ENCODE peak calls at places on chromosomes 6 and 20, in five cellular contexts. N is stimulated activated CD4-positive, alpha-beta T cell treated with anti-CD3 and anti-CD28 coated beads, Interleukin-1b, Interleukin-23, amount 100 ng/mL, for 24 hours; V is fibroblast of lung; U is mesendoderm; M is retinal pigment epithelial cell. T is an unnamed sample.

GRCh38 chr20:31707994-31708744 is 14.5 kb downstream of the BCL2L1 start:
- DNase-seq in N (no peak), V (no peak), U (no peak), M (no peak), T (no peak)

GRCh38 chr6:42564496-42564890 is 664 bp downstream of the UBR2 start:
- DNase-seq in N (no peak), V (no peak), U (no peak), M (no peak), T (no peak)

GRCh38 chr20:34190679-34191090 is 50.5 kb upstream of the ASIP start:
- DNase-seq in N (peak; percentile 8), V (peak; percentile 79), U (peak; percentile 92), M (peak; percentile 29), T (peak; percentile 76)

GRCh38 chr6:112349915-112350314 is 2.8 kb downstream of the RFPL4B start:
- DNase-seq in N (no peak), V (no peak), U (no peak), M (no peak), T (no peak)

GRCh38 chr20:20454850-20455627 is 87.1 kb downstream of the INSM1 start:
- DNase-seq in N (no peak), V (no peak), U (no peak), M (no peak), T (no peak)

GRCh38 chr6:128494440-128494839 is 26.0 kb downstream of the PTPRK start:
- DNase-seq in N (no peak), V (no peak), U (peak; percentile 49), M (no peak), T (peak; percentile 71)

GRCh38 chr6:3258720-3259490 is at the start of gene PSMG4:
- DNase-seq in N (peak; percentile 98), V (peak; percentile 84), U (peak; percentile 93), M (peak; percentile 44), T (peak; percentile 88)

GRCh38 chr20:50267041-50267865 is 76.6 kb downstream of the CEBPB start:
- DNase-seq in N (no peak), V (peak; percentile 57), U (no peak), M (no peak), T (no peak)

GRCh38 chr20:49750611-49751396 is 37.1 kb upstream of the B4GALT5 start:
- DNase-seq in N (no peak), V (no peak), U (no peak), M (no peak), T (no peak)

GRCh38 chr6:157323114-157323923 is at the start of gene TMEM242:
- DNase-seq in N (peak; percentile 82), V (peak; percentile 95), U (peak; percentile 97), M (peak; percentile 80), T (peak; percentile 88)

GRCh38 chr20:48676795-48677447 is 150.9 kb downstream of the PREX1 start:
- DNase-seq in N (no peak), V (no peak), U (no peak), M (no peak), T (no peak)

GRCh38 chr20:25039697-25040437 is 18.1 kb downstream of the ACSS1 start:
- DNase-seq in N (no peak), V (peak; percentile 72), U (no peak), M (no peak), T (peak; percentile 88)

GRCh38 chr6:144064831-144065668 is 30.3 kb downstream of the SF3B5 start:
- DNase-seq in N (no peak), V (peak; percentile 1), U (no peak), M (no peak), T (no peak)

GRCh38 chr6:14165091-14165490 is 47.5 kb downstream of the CD83 start:
- DNase-seq in N (no peak), V (peak; percentile 91), U (no peak), M (no peak), T (no peak)

GRCh38 chr6:139699335-139699734 is 324.9 kb upstream of the CITED2 start:
- DNase-seq in N (no peak), V (peak; percentile 33), U (no peak), M (no peak), T (no peak)

GRCh38 chr6:169689247-169689646 is 12.6 kb downstream of the WDR27 start:
- DNase-seq in N (no peak), V (peak; percentile 95), U (no peak), M (peak; percentile 40), T (no peak)

GRCh38 chr6:166286831-166287271 is 21.3 kb downstream of the PRR18 start:
- DNase-seq in N (no peak), V (no peak), U (peak; percentile 62), M (no peak), T (no peak)

GRCh38 chr6:99736302-99736701 is 129.7 kb downstream of the PRDM13 start:
- DNase-seq in N (no peak), V (no peak), U (peak; percentile 14), M (no peak), T (no peak)

GRCh38 chr6:14549871-14550270 is 432.3 kb downstream of the CD83 start:
- DNase-seq in N (no peak), V (no peak), U (no peak), M (no peak), T (no peak)